ENCODE peak calls at places on chromosome 11, in four cellular contexts. M is HepG2, Q is K562, K is SK-N-SH. E is an unnamed sample.

GRCh38 chr11:60840711-60841430 is 1.0 kb upstream of the CCDC86 start:
- DNase-seq in Q (no peak), K (no peak), M (no peak), E (no peak)

GRCh38 chr11:118151421-118151820 is 1.2 kb downstream of the SCN4B start:
- DNase-seq in M (no peak), Q (no peak), K (no peak), E (no peak)

GRCh38 chr11:105244157-105244820 is 104.7 kb upstream of the CARD18 start:
- DNase-seq in Q (no peak), M (no peak), K (no peak), E (no peak)

GRCh38 chr11:67378544-67378943 is 5.1 kb upstream of the CLCF1 start:
- DNase-seq in K (no peak), M (no peak), Q (no peak), E (no peak)

GRCh38 chr11:14189874-14190273 is 169.1 kb downstream of the RRAS2 start:
- DNase-seq in Q (no peak), M (no peak), K (no peak), E (no peak)

GRCh38 chr11:31810779-31811647 is at the start of gene PAX6:
- DNase-seq in M (peak; percentile 51), K (peak; percentile 60), Q (peak; percentile 87), E (peak; percentile 75)

GRCh38 chr11:107587306-107587979 is 3.5 kb upstream of the ELMOD1 start:
- DNase-seq in K (no peak), M (no peak), Q (no peak), E (no peak)

GRCh38 chr11:118211006-118211405 is 13.8 kb downstream of the JAML start:
- DNase-seq in K (no peak), Q (no peak), M (no peak), E (peak; percentile 38)

GRCh38 chr11:21736404-21736803 is 456.5 kb upstream of the ANO5 start:
- DNase-seq in Q (no peak), K (no peak), M (no peak), E (no peak)

GRCh38 chr11:66190776-66191175 is 77.7 kb upstream of the RAB1B start:
- DNase-seq in M (no peak), K (no peak), Q (peak; percentile 23), E (no peak)

GRCh38 chr11:116835791-116836647 is 1.4 kb downstream of the APOA1 start:
- DNase-seq in M (peak; percentile 61), Q (peak; percentile 92), K (peak; percentile 84), E (peak; percentile 88)

GRCh38 chr11:3879216-3879966 is 23.9 kb downstream of the STIM1 start:
- DNase-seq in Q (no peak), M (no peak), K (no peak), E (no peak)

GRCh38 chr11:108037636-108038035 is 28.9 kb downstream of the CUL5 start:
- DNase-seq in M (no peak), K (no peak), Q (no peak), E (no peak)

GRCh38 chr11:30310623-30311022 is 12.3 kb upstream of the ARL14EP start:
- DNase-seq in K (no peak), Q (no peak), M (no peak), E (no peak)

GRCh38 chr11:62592216-62592815 is 993 bp upstream of the TUT1 start:
- DNase-seq in Q (peak; percentile 82), M (no peak), K (no peak), E (no peak)

GRCh38 chr11:61885166-61885778 is 6.1 kb downstream of the FADS3 start:
- DNase-seq in K (no peak), Q (peak; percentile 62), M (no peak), E (no peak)

GRCh38 chr11:44498524-44498923 is 66.9 kb upstream of the CD82 start:
- DNase-seq in K (no peak), M (no peak), Q (no peak), E (no peak)

GRCh38 chr11:58765078-58765477 is 33.3 kb upstream of the GLYAT start:
- DNase-seq in M (no peak), K (no peak), Q (no peak), E (no peak)

GRCh38 chr11:30879322-30880020 is 293.3 kb upstream of the MPPED2 start:
- DNase-seq in Q (no peak), M (no peak), K (peak; percentile 6), E (no peak)

GRCh38 chr11:2774173-2775082 is 74.6 kb upstream of the KCNQ1OT1 start:
- DNase-seq in Q (no peak), K (no peak), M (no peak), E (peak; percentile 4)

GRCh38 chr11:86672007-86672621 is at the start of gene ME3:
- DNase-seq in Q (no peak), M (no peak), K (peak; percentile 77), E (peak; percentile 53)

GRCh38 chr11:113103932-113104331 is 142.7 kb downstream of the NCAM1 start:
- DNase-seq in K (no peak), Q (no peak), M (no peak), E (no peak)

GRCh38 chr11:124108158-124108557 is 7.1 kb upstream of the VWA5A start:
- DNase-seq in Q (peak; percentile 76), K (no peak), M (peak; percentile 3), E (peak; percentile 20)
- TF ChIP-seq FOXJ3 in Q (no peak), K (no peak), M (no peak), E (no peak)

GRCh38 chr11:130451261-130452019 is 3.0 kb downstream of the ADAMTS15 start:
- DNase-seq in Q (no peak), K (no peak), M (no peak), E (no peak)
- TF ChIP-seq FOXJ3 in Q (no peak), K (no peak), M (no peak), E (no peak)

GRCh38 chr11:17472467-17472866 is 4.2 kb downstream of the ABCC8 start:
- DNase-seq in M (no peak), K (peak; percentile 72), Q (no peak), E (no peak)
- TF ChIP-seq FOXJ3 in M (no peak), K (no peak), Q (no peak), E (no peak)

DNA sequence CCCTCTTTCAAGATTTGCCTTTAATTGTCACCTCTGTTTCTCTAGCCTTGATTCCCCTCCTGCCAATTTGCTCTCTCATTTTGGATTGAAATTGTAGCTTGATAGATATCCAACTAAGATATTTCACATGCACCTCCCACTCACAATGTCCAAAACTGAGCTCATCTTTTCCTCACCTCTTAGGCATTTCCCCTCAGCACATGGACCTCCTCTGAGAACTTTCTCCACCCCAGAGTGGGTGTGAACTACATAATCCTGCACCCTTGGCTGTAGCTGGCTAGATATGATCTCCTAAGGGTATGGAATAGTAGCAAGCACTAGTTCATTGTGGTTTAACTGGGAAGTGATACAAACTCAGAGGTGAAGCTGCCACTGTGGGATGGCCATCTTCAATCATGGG is 91.5 kb upstream of the SESN3 start:
- DNase-seq in M (no peak), K (no peak), Q (no peak), E (no peak)
- TF ChIP-seq FOXJ3 in M (no peak), K (no peak), Q (no peak), E (no peak)

GRCh38 chr11:6612816-6613136 is 760 bp upstream of the TAF10 start:
- DNase-seq in M (peak; percentile 50), Q (peak; percentile 56), K (peak; percentile 39), E (peak; percentile 57)

GRCh38 chr11:6612008-6612815 is at the start of gene TAF10:
- DNase-seq in M (peak; percentile 87), Q (peak; percentile 96), K (peak; percentile 95), E (peak; percentile 95)

GRCh38 chr11:6609502-6610015 is 2.5 kb downstream of the TAF10 start:
- DNase-seq in K (no peak), M (no peak), Q (no peak), E (no peak)

GRCh38 chr11:6610591-6610990 is 1.4 kb downstream of the TAF10 start:
- DNase-seq in Q (no peak), M (no peak), K (no peak), E (no peak)

GRCh38 chr11:6611092-6612007 is 666 bp downstream of the TAF10 start:
- DNase-seq in K (no peak), Q (peak; percentile 45), M (no peak), E (peak; percentile 24)
- TF ChIP-seq FOXJ3 in K (no peak), Q (no peak), M (no peak), E (no peak)

DNA sequence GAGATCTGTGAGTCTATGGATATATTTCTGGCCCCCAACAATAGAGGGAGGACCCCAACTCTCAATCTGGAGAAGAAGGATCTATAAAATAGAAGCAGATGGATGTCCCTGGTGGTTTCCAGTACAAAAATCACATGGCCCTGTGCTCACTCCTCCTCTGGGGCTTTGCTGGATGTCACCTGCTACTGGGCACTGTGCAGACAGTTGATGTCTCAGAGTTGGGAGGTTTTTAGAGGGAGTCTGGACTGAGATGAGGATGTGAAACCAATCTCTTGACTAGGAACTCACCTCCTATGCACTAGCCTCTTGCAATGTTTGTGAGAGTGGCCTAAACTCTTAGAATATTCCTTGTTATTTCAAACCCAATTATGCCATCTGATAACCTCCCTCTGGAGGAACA is 107.2 kb downstream of the SCN3B start:
- DNase-seq in K (no peak), M (no peak), Q (no peak), E (no peak)
- TF ChIP-seq FOXJ3 in K (no peak), M (no peak), Q (no peak), E (no peak)

GRCh38 chr11:96905663-96906062 is 515.9 kb downstream of the JRKL start:
- DNase-seq in Q (no peak), M (no peak), K (no peak), E (no peak)

GRCh38 chr11:96906521-96906920 is 516.7 kb downstream of the JRKL start:
- DNase-seq in K (no peak), Q (no peak), M (no peak), E (no peak)

GRCh38 chr11:96899971-96900370 is 510.2 kb downstream of the JRKL start:
- DNase-seq in Q (no peak), M (no peak), K (no peak), E (no peak)

DNA sequence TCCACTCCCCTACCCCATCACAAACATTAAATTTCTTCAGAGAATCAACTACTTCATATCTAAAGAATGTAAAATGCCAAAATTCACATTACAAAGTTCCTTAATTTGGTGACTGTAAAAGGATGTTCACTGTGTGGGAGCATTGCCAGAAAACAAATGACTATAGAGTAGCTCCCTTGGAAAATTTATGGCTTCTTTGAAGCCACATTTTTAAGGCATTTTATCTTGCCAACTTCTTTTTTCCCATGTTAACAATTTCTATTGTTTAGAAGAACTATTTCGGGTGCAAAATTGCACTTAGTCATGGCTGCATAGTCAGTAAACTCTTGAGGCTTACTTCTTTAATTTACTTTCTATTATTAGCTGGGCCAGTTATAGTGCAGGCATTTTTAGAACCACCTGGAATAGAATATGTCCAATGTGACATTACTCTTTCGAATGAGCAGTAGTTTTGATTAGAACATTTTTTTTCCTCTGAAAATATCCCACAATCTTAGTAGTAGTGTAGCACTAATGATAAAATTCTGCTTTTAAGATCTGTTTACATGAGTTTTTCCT is 515.4 kb downstream of the JRKL start:
- DNase-seq in M (no peak), Q (no peak), K (no peak), E (no peak)
- TF ChIP-seq FOXJ3 in M (no peak), Q (no peak), K (no peak), E (no peak)